ENCODE peak calls at places on chromosomes 6 and 20, in seven cellular contexts. S is tibial nerve, Z is heart right ventricle, Y is PC-3, V is hepatocyte, A is uterus, N is breast epithelium. P is an unnamed sample.
A peak's percentile ranks its signal among the peaks of the same experiment; 100 is the strongest.

GRCh38 chr20:61886721-61887658 is 178.7 kb downstream of the TAF4 start:
- DNase-seq in V (peak; percentile 60), Y (peak; percentile 54), Z (peak; percentile 10), S (no peak), A (no peak), N (no peak), P (no peak)

GRCh38 chr20:46305973-46306360 is 2.3 kb downstream of the CDH22 start:
- DNase-seq in Z (no peak), S (no peak), V (no peak), A (no peak), Y (no peak), N (no peak), P (no peak)

GRCh38 chr6:139748353-139749146 is 374.1 kb upstream of the CITED2 start:
- DNase-seq in Y (no peak), S (no peak), Z (no peak), A (no peak), V (peak; percentile 72), N (no peak), P (no peak)

GRCh38 chr6:50853924-50854323 is 35.3 kb downstream of the TFAP2B start:
- DNase-seq in N (no peak), V (no peak), A (no peak), Y (no peak), S (no peak), Z (no peak), P (no peak)

GRCh38 chr6:18389479-18389878 is 2.3 kb downstream of the RNF144B start:
- DNase-seq in A (no peak), V (no peak), Z (no peak), S (no peak), Y (peak; percentile 16), N (no peak), P (no peak)

GRCh38 chr6:106527979-106528378 is 101.3 kb downstream of the RTN4IP1 start:
- DNase-seq in Z (no peak), N (no peak), V (no peak), Y (peak; percentile 88), S (no peak), A (no peak), P (no peak)

GRCh38 chr20:11755071-11755881 is 162.4 kb upstream of the BTBD3 start:
- DNase-seq in N (no peak), A (peak; percentile 15), S (no peak), Y (peak; percentile 60), Z (no peak), V (no peak), P (no peak)

GRCh38 chr20:45822863-45823262 is 4.2 kb downstream of the TNNC2 start:
- DNase-seq in Y (peak; percentile 67), Z (no peak), A (no peak), S (no peak), N (peak; percentile 69), V (no peak), P (peak; percentile 89)

GRCh38 chr20:21665687-21666446 is 39.6 kb upstream of the PAX1 start:
- DNase-seq in V (no peak), Z (no peak), Y (peak; percentile 40), A (no peak), S (no peak), N (no peak), P (no peak)

GRCh38 chr20:49348563-49348962 is 70.7 kb upstream of the ZNFX1 start:
- DNase-seq in N (no peak), V (no peak), S (no peak), Y (no peak), A (no peak), Z (no peak), P (no peak)

GRCh38 chr6:92779758-92780157 is 639.6 kb downstream of the EPHA7 start:
- DNase-seq in Z (no peak), Y (peak; percentile 83), S (no peak), A (peak; percentile 15), V (peak; percentile 73), N (no peak), P (peak; percentile 73)

GRCh38 chr6:152399409-152399808 is 237.8 kb downstream of the SYNE1 start:
- DNase-seq in Z (no peak), Y (no peak), V (no peak), S (no peak), N (no peak), A (no peak), P (no peak)

GRCh38 chr20:62234346-62234745 is 4.0 kb upstream of the OSBPL2 start:
- DNase-seq in V (no peak), Y (no peak), A (no peak), S (no peak), N (no peak), Z (peak; percentile 49), P (no peak)

GRCh38 chr6:41694815-41695536 is 40.4 kb downstream of the TFEB start:
- DNase-seq in Z (no peak), S (no peak), N (no peak), Y (peak; percentile 34), A (no peak), V (no peak), P (no peak)

GRCh38 chr20:39264506-39265172 is 302.5 kb downstream of the DHX35 start:
- DNase-seq in S (no peak), N (peak; percentile 58), Y (peak; percentile 78), A (peak; percentile 65), Z (peak; percentile 41), V (peak; percentile 84), P (no peak)

GRCh38 chr6:12313992-12314589 is 23.9 kb downstream of the EDN1 start:
- DNase-seq in V (no peak), A (no peak), Z (no peak), N (no peak), S (no peak), Y (peak; percentile 96), P (no peak)

GRCh38 chr20:7859371-7859802 is 80.9 kb downstream of the HAO1 start:
- DNase-seq in N (no peak), A (no peak), Z (no peak), V (peak; percentile 62), S (no peak), Y (peak; percentile 84), P (no peak)

GRCh38 chr6:97812940-97813339 is 529.9 kb upstream of the MMS22L start:
- DNase-seq in Z (no peak), V (no peak), S (no peak), N (no peak), Y (no peak), A (no peak), P (no peak)

GRCh38 chr6:86943819-86944407 is 6.6 kb downstream of the HTR1E start:
- DNase-seq in S (no peak), N (no peak), Y (no peak), Z (no peak), A (no peak), V (no peak), P (no peak)

GRCh38 chr20:5448449-5449118 is 131.8 kb upstream of the PROKR2 start:
- DNase-seq in A (no peak), S (peak; percentile 21), V (peak; percentile 71), Z (no peak), Y (peak; percentile 79), N (no peak), P (no peak)

GRCh38 chr6:8707369-8707768 is 272.0 kb upstream of the SLC35B3 start:
- DNase-seq in V (no peak), Z (no peak), A (no peak), Y (no peak), S (no peak), N (no peak), P (no peak)

GRCh38 chr6:163355471-163355991 is 59.0 kb upstream of the QKI start:
- DNase-seq in A (peak; percentile 57), V (no peak), S (peak; percentile 27), N (no peak), Z (peak; percentile 72), Y (peak; percentile 59), P (no peak)

GRCh38 chr6:117463762-117464665 is 18.5 kb upstream of the DCBLD1 start:
- DNase-seq in A (no peak), V (peak; percentile 30), S (no peak), N (no peak), Z (no peak), Y (peak; percentile 73), P (no peak)

GRCh38 chr6:11021714-11022113 is 22.4 kb downstream of the ELOVL2 start:
- DNase-seq in Y (no peak), N (no peak), Z (no peak), V (no peak), A (no peak), S (no peak), P (no peak)

GRCh38 chr6:37451411-37452273 is 18.6 kb downstream of the CMTR1 start:
- DNase-seq in Y (no peak), N (no peak), S (no peak), A (no peak), Z (no peak), V (no peak), P (no peak)

GRCh38 chr20:326645-327031 is 1.3 kb downstream of the SOX12 start:
- DNase-seq in N (no peak), Y (peak; percentile 37), V (peak; percentile 62), Z (no peak), A (no peak), S (no peak), P (no peak)

GRCh38 chr20:18729426-18729825 is 84.2 kb upstream of the SCP2D1 start:
- DNase-seq in V (no peak), Y (no peak), A (no peak), Z (no peak), S (no peak), N (no peak), P (no peak)

GRCh38 chr20:56924976-56925695 is 296.0 kb downstream of the TFAP2C start:
- DNase-seq in N (no peak), V (peak; percentile 29), Z (no peak), Y (no peak), A (no peak), S (no peak), P (no peak)
- H3K4me3 ChIP-seq in N (peak overlapping the region; percentile 59), V (peak overlapping the region; percentile 30), Z (peak overlapping the region; percentile 40), Y (peak overlapping the region; percentile 65), A (no peak overlapping the region), S (peak overlapping the region; percentile 49), P (peak overlapping the region; percentile 16)

GRCh38 chr6:36120979-36121706 is 9.2 kb upstream of the MAPK13 start:
- DNase-seq in A (no peak), V (peak; percentile 70), S (no peak), N (peak; percentile 81), Y (peak; percentile 71), Z (peak; percentile 38), P (no peak)
- H3K4me1 ChIP-seq in A (no peaks in the 10 kb centered on the region), V (peaks cover 11% of the 10 kb centered on the region), S (peaks cover 32% of the 10 kb centered on the region), N (peaks cover 6% of the 10 kb centered on the region), Y (peaks cover 23% of the 10 kb centered on the region), Z (peaks cover 16% of the 10 kb centered on the region), P (peaks cover 13% of the 10 kb centered on the region)

GRCh38 chr6:20212392-20213111 is at the start of gene MBOAT1:
- DNase-seq in Z (peak; percentile 95), N (peak; percentile 91), V (peak; percentile 95), S (peak; percentile 84), A (peak; percentile 94), Y (peak; percentile 93), P (peak; percentile 85)
- TF ChIP-seq CTCF in Z (no peak), N (no peak), V (no peak), S (no peak), A (peak; percentile 44), Y (no peak), P (peak; percentile 9)

DNA sequence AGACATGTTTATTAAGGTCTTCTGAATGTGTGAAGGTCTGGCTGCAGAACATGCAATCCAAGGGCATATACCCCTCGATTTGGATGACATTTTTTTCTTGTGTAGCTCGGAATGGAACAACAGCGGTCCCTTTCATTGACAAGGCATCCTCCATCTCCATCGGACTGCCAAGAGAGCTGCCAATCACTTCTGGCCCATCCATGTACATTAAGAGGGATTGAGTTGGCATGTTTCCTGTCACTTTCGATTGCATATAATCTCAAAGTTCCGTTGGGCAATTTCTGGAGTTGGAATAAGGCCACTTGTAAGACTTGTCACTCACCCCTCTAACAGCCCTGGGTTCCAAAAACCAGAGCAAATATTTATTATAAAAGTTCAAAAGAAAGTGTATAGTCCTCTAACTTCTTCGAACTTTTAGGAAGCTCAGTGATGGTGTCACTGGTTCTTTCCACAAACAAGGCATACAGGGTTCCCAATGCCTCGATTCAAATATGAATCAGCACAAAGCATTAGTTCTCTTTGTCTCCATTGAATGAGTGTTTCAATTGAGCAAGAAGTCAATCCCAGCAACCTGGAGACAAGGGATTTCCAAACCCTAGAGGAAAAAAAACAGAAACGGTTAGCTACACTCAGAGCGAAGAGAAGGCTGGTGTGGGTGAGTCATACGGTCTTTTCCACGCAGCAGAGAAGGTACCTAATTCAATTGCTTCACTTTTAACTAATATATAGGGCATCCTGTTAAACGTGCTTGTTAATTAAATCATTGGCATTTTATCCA is 10.9 kb downstream of the ZNF217 start:
- DNase-seq in N (peak; percentile 34), V (peak; percentile 73), Y (peak; percentile 98), A (peak; percentile 35), Z (no peak), S (no peak), P (peak; percentile 92)
- H3K4me3 ChIP-seq in N (peak overlapping the region; percentile 35), V (no peak overlapping the region), Y (peak overlapping the region; percentile 75), A (no peak overlapping the region), Z (no peak overlapping the region), S (no peak overlapping the region), P (no peak overlapping the region)